ENCODE peak calls at places on chromosome 5, in five cellular contexts. One of them, this sample, is unnamed.

GRCh38 chr5:151509231-151509630 is 61.8 kb downstream of the SLC36A1 start:
- DNase-seq in activated T-cell treated with anti-CD3 and anti-CD28 coated beads, Interleukin-2, amount 50 U/mL, for 1 hour: no peak
- DNase-seq in NCI-H1417: peak; percentile 0
- DNase-seq in HuH-7: no peak
- DNase-seq in cortex of kidney: no peak
- DNase-seq in this sample: no peak

GRCh38 chr5:132640613-132641012 is 17.4 kb upstream of the IL13 start:
- DNase-seq in HuH-7: no peak
- DNase-seq in NCI-H1417: no peak
- DNase-seq in cortex of kidney: no peak
- DNase-seq in activated T-cell treated with anti-CD3 and anti-CD28 coated beads, Interleukin-2, amount 50 U/mL, for 1 hour: no peak
- DNase-seq in this sample: no peak

GRCh38 chr5:150350524-150351344 is 6.8 kb upstream of the TCOF1 start:
- DNase-seq in HuH-7: peak; percentile 83
- DNase-seq in cortex of kidney: no peak
- DNase-seq in NCI-H1417: peak; percentile 13
- DNase-seq in activated T-cell treated with anti-CD3 and anti-CD28 coated beads, Interleukin-2, amount 50 U/mL, for 1 hour: peak; percentile 28
- DNase-seq in this sample: no peak

GRCh38 chr5:76439201-76439600 is 36.1 kb downstream of the IQGAP2 start:
- DNase-seq in cortex of kidney: no peak
- DNase-seq in activated T-cell treated with anti-CD3 and anti-CD28 coated beads, Interleukin-2, amount 50 U/mL, for 1 hour: no peak
- DNase-seq in HuH-7: no peak
- DNase-seq in NCI-H1417: no peak
- DNase-seq in this sample: no peak

GRCh38 chr5:40681351-40682311 is 1.9 kb downstream of the PTGER4 start:
- DNase-seq in NCI-H1417: no peak
- DNase-seq in activated T-cell treated with anti-CD3 and anti-CD28 coated beads, Interleukin-2, amount 50 U/mL, for 1 hour: peak; percentile 65
- DNase-seq in HuH-7: no peak
- DNase-seq in cortex of kidney: no peak
- DNase-seq in this sample: no peak

GRCh38 chr5:73160239-73160671 is 12.7 kb upstream of the TMEM174 start:
- DNase-seq in NCI-H1417: no peak
- DNase-seq in HuH-7: no peak
- DNase-seq in activated T-cell treated with anti-CD3 and anti-CD28 coated beads, Interleukin-2, amount 50 U/mL, for 1 hour: no peak
- DNase-seq in cortex of kidney: no peak
- DNase-seq in this sample: no peak

GRCh38 chr5:8848997-8849585 is 696.8 kb downstream of the SEMA5A start:
- DNase-seq in cortex of kidney: no peak
- DNase-seq in HuH-7: no peak
- DNase-seq in NCI-H1417: no peak
- DNase-seq in activated T-cell treated with anti-CD3 and anti-CD28 coated beads, Interleukin-2, amount 50 U/mL, for 1 hour: no peak
- DNase-seq in this sample: no peak

GRCh38 chr5:172051643-172052362 is 45.4 kb upstream of the FBXW11 start:
- DNase-seq in cortex of kidney: no peak
- DNase-seq in HuH-7: no peak
- DNase-seq in activated T-cell treated with anti-CD3 and anti-CD28 coated beads, Interleukin-2, amount 50 U/mL, for 1 hour: no peak
- DNase-seq in NCI-H1417: no peak
- DNase-seq in this sample: no peak

GRCh38 chr5:124782262-124782661 is 35.8 kb upstream of the ZNF608 start:
- DNase-seq in NCI-H1417: no peak
- DNase-seq in activated T-cell treated with anti-CD3 and anti-CD28 coated beads, Interleukin-2, amount 50 U/mL, for 1 hour: no peak
- DNase-seq in cortex of kidney: no peak
- DNase-seq in HuH-7: no peak
- DNase-seq in this sample: no peak

GRCh38 chr5:54440456-54440893 is 15.0 kb upstream of the HSPB3 start:
- DNase-seq in HuH-7: no peak
- DNase-seq in cortex of kidney: no peak
- DNase-seq in activated T-cell treated with anti-CD3 and anti-CD28 coated beads, Interleukin-2, amount 50 U/mL, for 1 hour: no peak
- DNase-seq in NCI-H1417: no peak
- DNase-seq in this sample: no peak

GRCh38 chr5:135323227-135323626 is 75.8 kb downstream of the MACROH2A1 start:
- DNase-seq in activated T-cell treated with anti-CD3 and anti-CD28 coated beads, Interleukin-2, amount 50 U/mL, for 1 hour: no peak
- DNase-seq in cortex of kidney: no peak
- DNase-seq in NCI-H1417: no peak
- DNase-seq in HuH-7: no peak
- DNase-seq in this sample: no peak

GRCh38 chr5:158236511-158237335 is 377.8 kb upstream of the CLINT1 start:
- DNase-seq in cortex of kidney: no peak
- DNase-seq in HuH-7: no peak
- DNase-seq in activated T-cell treated with anti-CD3 and anti-CD28 coated beads, Interleukin-2, amount 50 U/mL, for 1 hour: no peak
- DNase-seq in NCI-H1417: no peak
- DNase-seq in this sample: no peak

GRCh38 chr5:98308960-98309359 is 464.5 kb upstream of the RGMB start:
- DNase-seq in cortex of kidney: no peak
- DNase-seq in activated T-cell treated with anti-CD3 and anti-CD28 coated beads, Interleukin-2, amount 50 U/mL, for 1 hour: no peak
- DNase-seq in HuH-7: no peak
- DNase-seq in NCI-H1417: no peak
- DNase-seq in this sample: no peak

GRCh38 chr5:145925803-145926202 is 10.6 kb upstream of the SH3RF2 start:
- DNase-seq in activated T-cell treated with anti-CD3 and anti-CD28 coated beads, Interleukin-2, amount 50 U/mL, for 1 hour: no peak
- DNase-seq in cortex of kidney: no peak
- DNase-seq in HuH-7: no peak
- DNase-seq in NCI-H1417: no peak
- DNase-seq in this sample: no peak

GRCh38 chr5:69113851-69114250 is 20.0 kb downstream of the SLC30A5 start:
- DNase-seq in NCI-H1417: no peak
- DNase-seq in cortex of kidney: no peak
- DNase-seq in HuH-7: no peak
- DNase-seq in activated T-cell treated with anti-CD3 and anti-CD28 coated beads, Interleukin-2, amount 50 U/mL, for 1 hour: no peak
- DNase-seq in this sample: no peak

GRCh38 chr5:95393279-95393678 is 2.1 kb downstream of the FAM81B start:
- DNase-seq in cortex of kidney: no peak
- DNase-seq in HuH-7: no peak
- DNase-seq in NCI-H1417: no peak
- DNase-seq in activated T-cell treated with anti-CD3 and anti-CD28 coated beads, Interleukin-2, amount 50 U/mL, for 1 hour: no peak
- DNase-seq in this sample: no peak

GRCh38 chr5:96189987-96190386 is 228.3 kb upstream of the ELL2 start:
- DNase-seq in activated T-cell treated with anti-CD3 and anti-CD28 coated beads, Interleukin-2, amount 50 U/mL, for 1 hour: no peak
- DNase-seq in NCI-H1417: no peak
- DNase-seq in cortex of kidney: no peak
- DNase-seq in HuH-7: no peak
- DNase-seq in this sample: no peak

GRCh38 chr5:124649548-124650501 is 96.6 kb downstream of the ZNF608 start:
- DNase-seq in NCI-H1417: peak; percentile 73
- DNase-seq in cortex of kidney: no peak
- DNase-seq in HuH-7: no peak
- DNase-seq in activated T-cell treated with anti-CD3 and anti-CD28 coated beads, Interleukin-2, amount 50 U/mL, for 1 hour: peak; percentile 61
- DNase-seq in this sample: peak; percentile 81

GRCh38 chr5:82174128-82174918 is 103.8 kb downstream of the RPS23 start:
- DNase-seq in HuH-7: peak; percentile 17
- DNase-seq in NCI-H1417: peak; percentile 5
- DNase-seq in activated T-cell treated with anti-CD3 and anti-CD28 coated beads, Interleukin-2, amount 50 U/mL, for 1 hour: peak; percentile 57
- DNase-seq in cortex of kidney: no peak
- DNase-seq in this sample: no peak

GRCh38 chr5:122736086-122736485 is 38.8 kb upstream of the SNX2 start:
- DNase-seq in activated T-cell treated with anti-CD3 and anti-CD28 coated beads, Interleukin-2, amount 50 U/mL, for 1 hour: no peak
- DNase-seq in HuH-7: no peak
- DNase-seq in NCI-H1417: no peak
- DNase-seq in cortex of kidney: no peak
- DNase-seq in this sample: no peak

GRCh38 chr5:159620853-159621540 is 290.7 kb upstream of the IL12B start:
- DNase-seq in NCI-H1417: peak; percentile 17
- DNase-seq in HuH-7: no peak
- DNase-seq in activated T-cell treated with anti-CD3 and anti-CD28 coated beads, Interleukin-2, amount 50 U/mL, for 1 hour: no peak
- DNase-seq in cortex of kidney: no peak
- DNase-seq in this sample: no peak

GRCh38 chr5:132376694-132377641 is 7.5 kb downstream of the SLC22A5 start:
- DNase-seq in HuH-7: no peak
- DNase-seq in activated T-cell treated with anti-CD3 and anti-CD28 coated beads, Interleukin-2, amount 50 U/mL, for 1 hour: no peak
- DNase-seq in NCI-H1417: no peak
- DNase-seq in cortex of kidney: no peak
- DNase-seq in this sample: no peak

GRCh38 chr5:109936996-109937395 is 247.3 kb downstream of the MAN2A1 start:
- DNase-seq in NCI-H1417: no peak
- DNase-seq in HuH-7: no peak
- DNase-seq in activated T-cell treated with anti-CD3 and anti-CD28 coated beads, Interleukin-2, amount 50 U/mL, for 1 hour: no peak
- DNase-seq in cortex of kidney: no peak
- DNase-seq in this sample: no peak

GRCh38 chr5:178072749-178073148 is 40.6 kb upstream of the N4BP3 start:
- DNase-seq in activated T-cell treated with anti-CD3 and anti-CD28 coated beads, Interleukin-2, amount 50 U/mL, for 1 hour: no peak
- DNase-seq in NCI-H1417: no peak
- DNase-seq in HuH-7: no peak
- DNase-seq in cortex of kidney: no peak
- DNase-seq in this sample: no peak

GRCh38 chr5:168885324-168886120 is 306.4 kb upstream of the PANK3 start:
- DNase-seq in NCI-H1417: no peak
- DNase-seq in HuH-7: no peak
- DNase-seq in cortex of kidney: no peak
- DNase-seq in activated T-cell treated with anti-CD3 and anti-CD28 coated beads, Interleukin-2, amount 50 U/mL, for 1 hour: no peak
- DNase-seq in this sample: no peak